ENCODE peak calls at places on chromosomes 3 and 15, in eight cellular contexts. C, W, V, F, X, Y, E and G are unnamed samples.

GRCh38 chr3:123799544-123800351 is 84.4 kb downstream of the MYLK start:
- DNase-seq in C (no peak), E (no peak), V (peak; percentile 68), W (no peak), X (peak; percentile 32), F (peak; percentile 88), Y (no peak), G (no peak)

GRCh38 chr3:194161181-194162045 is 25.5 kb downstream of the HES1 start:
- DNase-seq in C (no peak), W (no peak), E (no peak), Y (no peak), F (no peak), V (no peak), X (no peak), G (no peak)

GRCh38 chr15:52111517-52112202 is 915 bp downstream of the BCL2L10 start:
- DNase-seq in X (no peak), Y (no peak), F (no peak), W (no peak), V (no peak), C (no peak), E (no peak), G (no peak)

GRCh38 chr15:25643120-25643519 is 204.3 kb upstream of the UBE3A start:
- DNase-seq in W (no peak), Y (no peak), X (no peak), C (no peak), E (no peak), V (no peak), F (no peak), G (no peak)

GRCh38 chr3:74127261-74127660 is 487.2 kb downstream of the CNTN3 start:
- DNase-seq in C (no peak), E (no peak), V (no peak), W (no peak), F (peak; percentile 9), Y (no peak), X (no peak), G (no peak)

GRCh38 chr3:4695846-4696245 is 202.7 kb downstream of the ITPR1 start:
- DNase-seq in Y (no peak), E (no peak), W (no peak), F (no peak), X (no peak), V (no peak), C (no peak), G (no peak)

GRCh38 chr3:119149484-119149883 is 3.5 kb downstream of the TEX55 start:
- DNase-seq in F (peak; percentile 51), W (no peak), E (no peak), C (no peak), X (peak; percentile 61), V (peak; percentile 57), Y (no peak), G (no peak)

GRCh38 chr15:63350178-63350621 is 31.4 kb downstream of the CA12 start:
- DNase-seq in W (no peak), E (no peak), Y (no peak), V (no peak), F (peak; percentile 16), C (no peak), X (peak; percentile 8), G (no peak)

GRCh38 chr3:69406156-69406555 is 20.3 kb upstream of the FRMD4B start:
- DNase-seq in F (peak; percentile 69), X (peak; percentile 76), E (no peak), V (peak; percentile 38), C (no peak), W (no peak), Y (no peak), G (no peak)

GRCh38 chr3:130414457-130414856 is 69.0 kb downstream of the COL6A5 start:
- DNase-seq in E (no peak), X (no peak), W (no peak), V (no peak), Y (no peak), C (no peak), F (no peak), G (no peak)

GRCh38 chr3:192825657-192826200 is 91.9 kb downstream of the MB21D2 start:
- DNase-seq in W (no peak), E (no peak), F (peak; percentile 58), X (peak; percentile 79), C (no peak), V (peak; percentile 70), Y (no peak), G (no peak)

GRCh38 chr15:70826634-70827033 is 27.3 kb downstream of the LARP6 start:
- DNase-seq in Y (no peak), W (no peak), E (no peak), V (peak; percentile 94), C (no peak), X (peak; percentile 77), F (peak; percentile 97), G (peak; percentile 61)

GRCh38 chr3:16512435-16513140 is 911 bp downstream of the RFTN1 start:
- DNase-seq in E (peak; percentile 38), V (no peak), F (peak; percentile 68), C (peak; percentile 52), X (no peak), Y (peak; percentile 8), W (peak; percentile 67), G (peak; percentile 57)

GRCh38 chr3:178982138-178982537 is 89.5 kb downstream of the ZMAT3 start:
- DNase-seq in X (no peak), F (peak; percentile 29), E (no peak), Y (no peak), C (peak; percentile 34), V (no peak), W (no peak), G (no peak)

GRCh38 chr15:57236561-57237281 is 139.6 kb upstream of the CGNL1 start:
- DNase-seq in X (no peak), V (no peak), C (no peak), W (no peak), F (no peak), Y (no peak), E (no peak), G (no peak)

GRCh38 chr15:69056365-69056764 is 41.9 kb downstream of the NOX5 start:
- DNase-seq in F (peak; percentile 26), E (no peak), V (no peak), X (no peak), W (no peak), C (no peak), Y (no peak), G (no peak)

GRCh38 chr3:34842706-34843478 is 796.4 kb upstream of the ARPP21 start:
- DNase-seq in C (no peak), X (no peak), E (no peak), V (no peak), Y (no peak), F (no peak), W (no peak), G (no peak)

GRCh38 chr3:44309500-44309899 is 29.1 kb upstream of the TCAIM start:
- DNase-seq in X (no peak), E (no peak), C (no peak), W (no peak), V (no peak), F (no peak), Y (no peak), G (no peak)

GRCh38 chr3:33074217-33075067 is 22.5 kb downstream of the GLB1 start:
- DNase-seq in F (peak; percentile 84), X (peak; percentile 83), W (peak; percentile 85), C (peak; percentile 78), E (peak; percentile 63), Y (peak; percentile 69), V (peak; percentile 65), G (no peak)

GRCh38 chr3:10444511-10444910 is 60.9 kb downstream of the ATP2B2 start:
- DNase-seq in V (no peak), F (no peak), X (no peak), Y (no peak), W (peak; percentile 27), E (no peak), C (no peak), G (no peak)

GRCh38 chr15:95024388-95024787 is 793.0 kb downstream of the MCTP2 start:
- DNase-seq in C (no peak), Y (no peak), E (no peak), X (peak; percentile 58), V (peak; percentile 49), W (no peak), F (peak; percentile 61), G (no peak)

GRCh38 chr15:60905587-60905986 is 323.5 kb downstream of the RORA start:
- DNase-seq in E (peak; percentile 31), Y (no peak), X (no peak), F (no peak), C (no peak), V (no peak), W (peak; percentile 24), G (no peak)
- TF ChIP-seq CTCF in E (peak; percentile 47), Y (no peak), X (no peak), F (no peak), C (no peak), V (no peak), W (no peak), G (no peak)

DNA sequence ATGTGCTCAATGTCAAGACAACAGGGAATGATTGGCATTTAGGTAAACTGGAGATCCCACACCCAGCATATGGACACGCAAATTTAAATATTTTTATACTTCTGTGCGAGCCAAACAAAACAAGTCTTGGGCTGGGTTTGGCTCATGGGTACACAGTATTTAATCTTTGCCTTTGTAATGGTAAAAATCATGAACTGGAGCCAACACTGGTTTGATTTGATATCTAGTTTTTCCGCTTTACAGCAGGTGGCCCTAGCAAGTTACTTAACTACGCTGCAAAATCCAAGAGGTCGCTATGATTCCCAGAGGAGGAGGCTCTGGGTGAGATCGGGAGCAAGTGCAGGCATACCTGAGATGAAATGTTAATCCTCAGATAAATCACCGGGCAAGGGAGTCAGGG is 207.9 kb upstream of the SATB1 start:
- DNase-seq in X (no peak), E (no peak), F (no peak), C (no peak), V (no peak), Y (no peak), W (no peak), G (no peak)
- TF ChIP-seq CTCF in X (no peak), E (no peak), F (no peak), C (no peak), V (no peak), Y (no peak), W (no peak), G (no peak)

DNA sequence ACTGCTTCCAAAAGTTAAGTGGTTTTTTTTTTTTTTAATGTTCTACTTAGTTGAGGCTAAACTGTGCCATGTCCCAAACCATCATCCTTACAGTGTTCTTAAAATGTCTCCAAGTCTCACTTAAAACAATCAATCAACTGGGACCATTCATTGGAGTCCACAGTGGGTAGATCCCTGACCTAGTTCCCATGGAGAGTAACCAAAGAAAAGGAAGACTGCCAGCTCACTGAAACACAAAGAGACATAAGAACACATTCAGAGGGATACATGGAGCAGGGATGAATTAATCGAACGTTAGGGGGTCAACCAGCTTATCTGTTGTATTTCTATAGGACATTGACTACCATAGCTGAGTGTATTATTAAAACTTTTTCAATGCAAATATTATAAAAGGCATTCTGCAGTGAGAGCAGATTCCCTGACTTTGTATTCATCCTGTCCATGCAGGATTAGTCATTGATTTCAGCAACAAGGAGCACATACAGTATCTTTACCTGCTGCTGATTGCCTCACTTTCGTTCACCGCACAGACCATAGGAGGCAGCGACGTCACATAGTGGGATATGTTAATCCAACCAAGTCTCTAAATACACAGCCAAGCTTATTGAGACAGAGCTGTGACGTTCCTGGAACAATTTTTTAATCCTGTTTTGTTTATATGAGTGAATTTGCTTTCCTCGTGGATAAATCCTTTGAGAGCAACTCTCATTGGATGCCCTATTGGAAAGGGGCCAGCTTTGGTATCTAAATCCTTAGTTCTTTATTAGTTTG is 365.0 kb upstream of the RBMS3 start:
- DNase-seq in W (peak; percentile 27), E (no peak), X (peak; percentile 80), V (peak; percentile 39), C (no peak), Y (peak; percentile 60), F (peak; percentile 64), G (no peak)
- TF ChIP-seq CTCF in W (no peak), E (no peak), X (no peak), V (peak; percentile 28), C (peak; percentile 30), Y (no peak), F (peak; percentile 28), G (no peak)

GRCh38 chr3:132210476-132211346 is 106.5 kb upstream of the ACP3 start:
- DNase-seq in X (no peak), V (no peak), F (peak; percentile 36), C (no peak), W (peak; percentile 37), Y (peak; percentile 53), E (no peak), G (no peak)
- TF ChIP-seq CTCF in X (peak; percentile 25), V (peak; percentile 36), F (peak; percentile 34), C (peak; percentile 28), W (peak; percentile 48), Y (peak; percentile 49), E (no peak), G (peak; percentile 18)